ENCODE peak calls at places on chromosome 7, in six cellular contexts. One of them, this sample, is unnamed.

GRCh38 chr7:15685358-15686181 is 913 bp downstream of the MEOX2 start:
- DNase-seq in Kasumi-1: no peak
- DNase-seq in C1 segment of cervical spinal cord: no peak
- DNase-seq in GM13976: peak; percentile 13
- DNase-seq in ascending aorta: no peak
- DNase-seq in endothelial cell: peak; percentile 14
- DNase-seq in this sample: peak; percentile 58

GRCh38 chr7:13336227-13336626 is 648.8 kb downstream of the ARL4A start:
- DNase-seq in Kasumi-1: no peak
- DNase-seq in ascending aorta: no peak
- DNase-seq in GM13976: no peak
- DNase-seq in C1 segment of cervical spinal cord: no peak
- DNase-seq in endothelial cell: no peak
- DNase-seq in this sample: no peak

GRCh38 chr7:102036958-102037357 is 219.5 kb downstream of the CUX1 start:
- DNase-seq in endothelial cell: no peak
- DNase-seq in C1 segment of cervical spinal cord: no peak
- DNase-seq in GM13976: no peak
- DNase-seq in ascending aorta: no peak
- DNase-seq in Kasumi-1: no peak
- DNase-seq in this sample: no peak

GRCh38 chr7:116324582-116324981 is 114.2 kb downstream of the TES start:
- DNase-seq in Kasumi-1: peak; percentile 8
- DNase-seq in GM13976: no peak
- DNase-seq in C1 segment of cervical spinal cord: no peak
- DNase-seq in ascending aorta: no peak
- DNase-seq in endothelial cell: no peak
- DNase-seq in this sample: no peak

GRCh38 chr7:132639983-132640382 is 63.7 kb upstream of the PLXNA4 start:
- DNase-seq in GM13976: no peak
- DNase-seq in ascending aorta: no peak
- DNase-seq in endothelial cell: no peak
- DNase-seq in Kasumi-1: no peak
- DNase-seq in C1 segment of cervical spinal cord: no peak
- DNase-seq in this sample: no peak

GRCh38 chr7:148543-148931 is 43.8 kb upstream of the FAM20C start:
- DNase-seq in C1 segment of cervical spinal cord: no peak
- DNase-seq in endothelial cell: no peak
- DNase-seq in ascending aorta: no peak
- DNase-seq in GM13976: no peak
- DNase-seq in Kasumi-1: peak; percentile 1
- DNase-seq in this sample: no peak

GRCh38 chr7:31327071-31327470 is 13.5 kb downstream of the NEUROD6 start:
- DNase-seq in C1 segment of cervical spinal cord: no peak
- DNase-seq in Kasumi-1: no peak
- DNase-seq in endothelial cell: no peak
- DNase-seq in ascending aorta: no peak
- DNase-seq in GM13976: no peak
- DNase-seq in this sample: no peak

GRCh38 chr7:46759711-46760480 is 822.0 kb downstream of the TNS3 start:
- DNase-seq in ascending aorta: no peak
- DNase-seq in GM13976: no peak
- DNase-seq in Kasumi-1: no peak
- DNase-seq in C1 segment of cervical spinal cord: no peak
- DNase-seq in endothelial cell: no peak
- DNase-seq in this sample: no peak

GRCh38 chr7:37645276-37646040 is 38.1 kb upstream of the GPR141 start:
- DNase-seq in Kasumi-1: peak; percentile 67
- DNase-seq in C1 segment of cervical spinal cord: no peak
- DNase-seq in endothelial cell: no peak
- DNase-seq in GM13976: peak; percentile 21
- DNase-seq in ascending aorta: no peak
- DNase-seq in this sample: no peak

GRCh38 chr7:100090527-100091410 is 2.0 kb downstream of the COPS6 start:
- DNase-seq in ascending aorta: no peak
- DNase-seq in GM13976: no peak
- DNase-seq in Kasumi-1: no peak
- DNase-seq in C1 segment of cervical spinal cord: no peak
- DNase-seq in endothelial cell: no peak
- DNase-seq in this sample: no peak

GRCh38 chr7:103626776-103627175 is 180.8 kb upstream of the SLC26A5 start:
- DNase-seq in Kasumi-1: no peak
- DNase-seq in endothelial cell: no peak
- DNase-seq in C1 segment of cervical spinal cord: no peak
- DNase-seq in GM13976: no peak
- DNase-seq in ascending aorta: no peak
- DNase-seq in this sample: no peak

GRCh38 chr7:126178865-126179264 is 1073.9 kb downstream of the GRM8 start:
- DNase-seq in C1 segment of cervical spinal cord: no peak
- DNase-seq in endothelial cell: no peak
- DNase-seq in GM13976: no peak
- DNase-seq in ascending aorta: no peak
- DNase-seq in Kasumi-1: no peak
- DNase-seq in this sample: no peak

GRCh38 chr7:122304996-122305421 is 459 bp upstream of the FEZF1 start:
- DNase-seq in ascending aorta: no peak
- DNase-seq in endothelial cell: no peak
- DNase-seq in GM13976: no peak
- DNase-seq in C1 segment of cervical spinal cord: no peak
- DNase-seq in Kasumi-1: no peak
- DNase-seq in this sample: no peak

GRCh38 chr7:85068796-85069195 is 118.1 kb downstream of the SEMA3D start:
- DNase-seq in C1 segment of cervical spinal cord: no peak
- DNase-seq in ascending aorta: no peak
- DNase-seq in GM13976: no peak
- DNase-seq in endothelial cell: no peak
- DNase-seq in Kasumi-1: no peak
- DNase-seq in this sample: no peak

GRCh38 chr7:65463184-65463583 is 89.5 kb downstream of the ZNF92 start:
- DNase-seq in GM13976: no peak
- DNase-seq in C1 segment of cervical spinal cord: no peak
- DNase-seq in ascending aorta: no peak
- DNase-seq in endothelial cell: no peak
- DNase-seq in Kasumi-1: no peak
- DNase-seq in this sample: no peak

GRCh38 chr7:106216517-106217088 is 68.2 kb downstream of the NAMPT start:
- DNase-seq in C1 segment of cervical spinal cord: no peak
- DNase-seq in GM13976: no peak
- DNase-seq in endothelial cell: no peak
- DNase-seq in ascending aorta: no peak
- DNase-seq in Kasumi-1: no peak
- DNase-seq in this sample: peak; percentile 46

GRCh38 chr7:41565655-41566054 is 137.2 kb downstream of the INHBA start:
- DNase-seq in C1 segment of cervical spinal cord: no peak
- DNase-seq in ascending aorta: no peak
- DNase-seq in endothelial cell: no peak
- DNase-seq in GM13976: no peak
- DNase-seq in Kasumi-1: no peak
- DNase-seq in this sample: no peak

GRCh38 chr7:155995183-155995612 is 182.9 kb upstream of the SHH start:
- DNase-seq in endothelial cell: no peak
- DNase-seq in Kasumi-1: peak; percentile 50
- DNase-seq in C1 segment of cervical spinal cord: no peak
- DNase-seq in ascending aorta: no peak
- DNase-seq in GM13976: no peak
- DNase-seq in this sample: no peak

GRCh38 chr7:158469396-158470051 is 118.1 kb downstream of the PTPRN2 start:
- DNase-seq in Kasumi-1: peak; percentile 17
- DNase-seq in GM13976: no peak
- DNase-seq in ascending aorta: no peak
- DNase-seq in C1 segment of cervical spinal cord: no peak
- DNase-seq in endothelial cell: no peak
- DNase-seq in this sample: no peak

GRCh38 chr7:110388451-110388850 is 702.5 kb upstream of the LRRN3 start:
- DNase-seq in C1 segment of cervical spinal cord: no peak
- DNase-seq in Kasumi-1: no peak
- DNase-seq in GM13976: no peak
- DNase-seq in ascending aorta: no peak
- DNase-seq in endothelial cell: no peak
- DNase-seq in this sample: no peak

GRCh38 chr7:93629291-93629801 is 54.8 kb upstream of the CALCR start:
- DNase-seq in GM13976: no peak
- DNase-seq in Kasumi-1: no peak
- DNase-seq in ascending aorta: no peak
- DNase-seq in endothelial cell: no peak
- DNase-seq in C1 segment of cervical spinal cord: no peak
- DNase-seq in this sample: no peak

GRCh38 chr7:85815511-85815910 is 628.7 kb upstream of the SEMA3D start:
- DNase-seq in endothelial cell: no peak
- DNase-seq in Kasumi-1: no peak
- DNase-seq in ascending aorta: no peak
- DNase-seq in GM13976: no peak
- DNase-seq in C1 segment of cervical spinal cord: no peak
- DNase-seq in this sample: no peak

GRCh38 chr7:26444554-26444953 is 152.9 kb downstream of the SNX10 start:
- DNase-seq in Kasumi-1: no peak
- DNase-seq in C1 segment of cervical spinal cord: no peak
- DNase-seq in endothelial cell: no peak
- DNase-seq in GM13976: no peak
- DNase-seq in ascending aorta: no peak
- DNase-seq in this sample: no peak

GRCh38 chr7:47103498-47104205 is 478.3 kb downstream of the TNS3 start:
- DNase-seq in ascending aorta: no peak
- DNase-seq in endothelial cell: no peak
- DNase-seq in Kasumi-1: no peak
- DNase-seq in GM13976: no peak
- DNase-seq in C1 segment of cervical spinal cord: no peak
- DNase-seq in this sample: no peak

GRCh38 chr7:5296627-5297226 is 14.0 kb downstream of the SLC29A4 start:
- DNase-seq in GM13976: peak; percentile 87
- DNase-seq in endothelial cell: peak; percentile 79
- DNase-seq in C1 segment of cervical spinal cord: no peak
- DNase-seq in ascending aorta: no peak
- DNase-seq in Kasumi-1: no peak
- DNase-seq in this sample: no peak

GRCh38 chr7:98362517-98362916 is 38.4 kb downstream of the BAIAP2L1 start:
- DNase-seq in Kasumi-1: no peak
- DNase-seq in endothelial cell: no peak
- DNase-seq in ascending aorta: no peak
- DNase-seq in GM13976: no peak
- DNase-seq in C1 segment of cervical spinal cord: no peak
- DNase-seq in this sample: no peak

GRCh38 chr7:111392976-111393762 is 169.1 kb downstream of the IMMP2L start:
- DNase-seq in GM13976: no peak
- DNase-seq in endothelial cell: no peak
- DNase-seq in ascending aorta: no peak
- DNase-seq in C1 segment of cervical spinal cord: no peak
- DNase-seq in Kasumi-1: no peak
- DNase-seq in this sample: no peak

GRCh38 chr7:47581821-47582747 is at the start of gene TNS3:
- DNase-seq in Kasumi-1: no peak
- DNase-seq in C1 segment of cervical spinal cord: no peak
- DNase-seq in endothelial cell: peak; percentile 60
- DNase-seq in ascending aorta: no peak
- DNase-seq in GM13976: no peak
- DNase-seq in this sample: no peak

GRCh38 chr7:151373599-151373998 is 32.0 kb downstream of the NUB1 start:
- DNase-seq in C1 segment of cervical spinal cord: no peak
- DNase-seq in GM13976: no peak
- DNase-seq in ascending aorta: no peak
- DNase-seq in endothelial cell: no peak
- DNase-seq in Kasumi-1: no peak
- DNase-seq in this sample: no peak

GRCh38 chr7:134447383-134447782 is 11.5 kb downstream of the AKR1B1 start:
- DNase-seq in endothelial cell: no peak
- DNase-seq in C1 segment of cervical spinal cord: no peak
- DNase-seq in GM13976: no peak
- DNase-seq in ascending aorta: no peak
- DNase-seq in Kasumi-1: peak; percentile 26
- DNase-seq in this sample: no peak

GRCh38 chr7:1151156-1151555 is 8.8 kb downstream of the ZFAND2A start:
- DNase-seq in GM13976: no peak
- DNase-seq in Kasumi-1: no peak
- DNase-seq in ascending aorta: no peak
- DNase-seq in endothelial cell: no peak
- DNase-seq in C1 segment of cervical spinal cord: no peak
- DNase-seq in this sample: no peak

GRCh38 chr7:150973571-150974451 is 4.3 kb downstream of the KCNH2 start:
- DNase-seq in Kasumi-1: no peak
- DNase-seq in endothelial cell: no peak
- DNase-seq in ascending aorta: no peak
- DNase-seq in GM13976: no peak
- DNase-seq in C1 segment of cervical spinal cord: no peak
- DNase-seq in this sample: no peak

GRCh38 chr7:77796109-77796508 is 2.1 kb downstream of the TMEM60 start:
- DNase-seq in ascending aorta: no peak
- DNase-seq in Kasumi-1: no peak
- DNase-seq in GM13976: no peak
- DNase-seq in C1 segment of cervical spinal cord: no peak
- DNase-seq in endothelial cell: no peak
- DNase-seq in this sample: no peak

GRCh38 chr7:151735854-151736402 is 141.0 kb downstream of the PRKAG2 start:
- DNase-seq in GM13976: no peak
- DNase-seq in ascending aorta: no peak
- DNase-seq in C1 segment of cervical spinal cord: no peak
- DNase-seq in Kasumi-1: no peak
- DNase-seq in endothelial cell: no peak
- DNase-seq in this sample: no peak

GRCh38 chr7:50531928-50532327 is 33.3 kb downstream of the DDC start:
- DNase-seq in Kasumi-1: no peak
- DNase-seq in C1 segment of cervical spinal cord: no peak
- DNase-seq in ascending aorta: no peak
- DNase-seq in endothelial cell: no peak
- DNase-seq in GM13976: no peak
- DNase-seq in this sample: no peak

GRCh38 chr7:17408904-17409290 is 110.4 kb downstream of the AHR start:
- DNase-seq in GM13976: no peak
- DNase-seq in Kasumi-1: no peak
- DNase-seq in endothelial cell: no peak
- DNase-seq in C1 segment of cervical spinal cord: no peak
- DNase-seq in ascending aorta: no peak
- DNase-seq in this sample: no peak

GRCh38 chr7:140403878-140404564 is at the start of gene RAB19:
- DNase-seq in GM13976: peak; percentile 56
- DNase-seq in Kasumi-1: no peak
- DNase-seq in C1 segment of cervical spinal cord: no peak
- DNase-seq in endothelial cell: peak; percentile 30
- DNase-seq in ascending aorta: no peak
- DNase-seq in this sample: no peak

GRCh38 chr7:80393786-80394185 is 118.1 kb downstream of the GNAT3 start:
- DNase-seq in ascending aorta: no peak
- DNase-seq in endothelial cell: no peak
- DNase-seq in GM13976: no peak
- DNase-seq in Kasumi-1: no peak
- DNase-seq in C1 segment of cervical spinal cord: no peak
- DNase-seq in this sample: no peak

This sample was measured in tibial nerve.